ENCODE peak calls at places on chromosomes 6 and 20, in seven cellular contexts. One of them, this sample, is unnamed.

GRCh38 chr6:44234101-44235090 is 11.0 kb downstream of the SLC29A1 start:
- DNase-seq in HCT116: no peak
- DNase-seq in HepG2: peak; percentile 78
- DNase-seq in H1: no peak
- DNase-seq in GM12878: no peak
- DNase-seq in K562: peak; percentile 80
- DNase-seq in SK-N-SH: peak; percentile 94
- DNase-seq in this sample: peak; percentile 72

GRCh38 chr6:157263146-157263545 is 60.2 kb downstream of the TMEM242 start:
- DNase-seq in SK-N-SH: no peak
- DNase-seq in HCT116: no peak
- DNase-seq in H1: no peak
- DNase-seq in GM12878: no peak
- DNase-seq in K562: no peak
- DNase-seq in HepG2: no peak
- DNase-seq in this sample: no peak

GRCh38 chr6:150025201-150025917 is at the start of gene RAET1L:
- DNase-seq in HCT116: peak; percentile 65
- DNase-seq in H1: no peak
- DNase-seq in GM12878: no peak
- DNase-seq in SK-N-SH: no peak
- DNase-seq in HepG2: no peak
- DNase-seq in K562: no peak
- DNase-seq in this sample: peak; percentile 28

GRCh38 chr6:56719310-56719709 is 76.6 kb upstream of the DST start:
- DNase-seq in K562: no peak
- DNase-seq in SK-N-SH: no peak
- DNase-seq in H1: no peak
- DNase-seq in HCT116: no peak
- DNase-seq in HepG2: peak; percentile 16
- DNase-seq in GM12878: no peak
- DNase-seq in this sample: no peak

GRCh38 chr6:13523826-13524622 is 36.6 kb upstream of the GFOD1 start:
- DNase-seq in K562: no peak
- DNase-seq in HepG2: no peak
- DNase-seq in H1: no peak
- DNase-seq in SK-N-SH: no peak
- DNase-seq in GM12878: no peak
- DNase-seq in HCT116: no peak
- DNase-seq in this sample: no peak

GRCh38 chr6:20186981-20187380 is 25.3 kb downstream of the MBOAT1 start:
- DNase-seq in K562: no peak
- DNase-seq in H1: no peak
- DNase-seq in SK-N-SH: no peak
- DNase-seq in GM12878: no peak
- DNase-seq in HepG2: no peak
- DNase-seq in HCT116: no peak
- DNase-seq in this sample: no peak

GRCh38 chr20:4297141-4297826 is 281.9 kb upstream of the RNF24 start:
- DNase-seq in HCT116: no peak
- DNase-seq in K562: no peak
- DNase-seq in HepG2: peak; percentile 43
- DNase-seq in GM12878: no peak
- DNase-seq in H1: no peak
- DNase-seq in SK-N-SH: no peak
- DNase-seq in this sample: no peak

GRCh38 chr20:22795897-22796296 is 211.5 kb upstream of the FOXA2 start:
- DNase-seq in HCT116: peak; percentile 37
- DNase-seq in HepG2: peak; percentile 80
- DNase-seq in K562: no peak
- DNase-seq in GM12878: no peak
- DNase-seq in H1: no peak
- DNase-seq in SK-N-SH: no peak
- DNase-seq in this sample: no peak

GRCh38 chr6:39357998-39358686 is 35.6 kb upstream of the KCNK16 start:
- DNase-seq in K562: no peak
- DNase-seq in HCT116: no peak
- DNase-seq in SK-N-SH: peak; percentile 68
- DNase-seq in H1: no peak
- DNase-seq in HepG2: no peak
- DNase-seq in GM12878: no peak
- DNase-seq in this sample: no peak

GRCh38 chr6:131161987-131162386 is 26.7 kb downstream of the AKAP7 start:
- DNase-seq in HCT116: no peak
- DNase-seq in HepG2: no peak
- DNase-seq in H1: no peak
- DNase-seq in GM12878: no peak
- DNase-seq in K562: no peak
- DNase-seq in SK-N-SH: no peak
- DNase-seq in this sample: no peak

GRCh38 chr6:2640551-2640950 is 110.2 kb downstream of the MYLK4 start:
- DNase-seq in GM12878: no peak
- DNase-seq in SK-N-SH: no peak
- DNase-seq in HCT116: no peak
- DNase-seq in HepG2: no peak
- DNase-seq in H1: no peak
- DNase-seq in K562: no peak
- DNase-seq in this sample: no peak

GRCh38 chr6:150471276-150471675 is 102.5 kb downstream of the IYD start:
- DNase-seq in SK-N-SH: no peak
- DNase-seq in H1: no peak
- DNase-seq in GM12878: no peak
- DNase-seq in HCT116: no peak
- DNase-seq in K562: no peak
- DNase-seq in HepG2: no peak
- DNase-seq in this sample: no peak

GRCh38 chr6:45607818-45608217 is 230.1 kb upstream of the SUPT3H start:
- DNase-seq in HCT116: peak; percentile 33
- DNase-seq in SK-N-SH: no peak
- DNase-seq in HepG2: no peak
- DNase-seq in H1: no peak
- DNase-seq in K562: no peak
- DNase-seq in GM12878: no peak
- DNase-seq in this sample: no peak

GRCh38 chr6:152596706-152597105 is 40.5 kb downstream of the SYNE1 start:
- DNase-seq in K562: no peak
- DNase-seq in HCT116: no peak
- DNase-seq in SK-N-SH: no peak
- DNase-seq in GM12878: no peak
- DNase-seq in H1: no peak
- DNase-seq in HepG2: no peak
- DNase-seq in this sample: no peak

GRCh38 chr20:53262294-53262840 is 290.2 kb downstream of the TSHZ2 start:
- DNase-seq in HepG2: no peak
- DNase-seq in HCT116: no peak
- DNase-seq in GM12878: no peak
- DNase-seq in H1: no peak
- DNase-seq in SK-N-SH: no peak
- DNase-seq in K562: no peak
- DNase-seq in this sample: no peak

GRCh38 chr20:54163402-54163801 is 10.4 kb downstream of the CYP24A1 start:
- DNase-seq in GM12878: no peak
- DNase-seq in HCT116: no peak
- DNase-seq in SK-N-SH: no peak
- DNase-seq in HepG2: no peak
- DNase-seq in K562: no peak
- DNase-seq in H1: no peak
- DNase-seq in this sample: no peak

GRCh38 chr6:159594750-159595117 is 98.3 kb downstream of the SOD2 start:
- DNase-seq in SK-N-SH: no peak
- DNase-seq in GM12878: no peak
- DNase-seq in HCT116: peak; percentile 69
- DNase-seq in HepG2: peak; percentile 8
- DNase-seq in H1: no peak
- DNase-seq in K562: no peak
- DNase-seq in this sample: no peak
- TF ChIP-seq JUND in SK-N-SH: peak; percentile 77
- TF ChIP-seq JUND in GM12878: no peak
- TF ChIP-seq JUND in HCT116: peak; percentile 93
- TF ChIP-seq JUND in HepG2: no peak
- TF ChIP-seq JUND in H1: no peak
- TF ChIP-seq JUND in K562: no peak
- TF ChIP-seq JUND in this sample: no peak

GRCh38 chr20:43959079-43959919 is 44.6 kb downstream of the TOX2 start:
- DNase-seq in H1: no peak
- DNase-seq in HepG2: peak; percentile 73
- DNase-seq in SK-N-SH: no peak
- DNase-seq in HCT116: no peak
- DNase-seq in GM12878: no peak
- DNase-seq in K562: no peak
- DNase-seq in this sample: peak; percentile 42
- TF ChIP-seq JUND in H1: no peak
- TF ChIP-seq JUND in HepG2: no peak
- TF ChIP-seq JUND in SK-N-SH: no peak
- TF ChIP-seq JUND in HCT116: no peak
- TF ChIP-seq JUND in GM12878: no peak
- TF ChIP-seq JUND in K562: no peak
- TF ChIP-seq JUND in this sample: no peak

GRCh38 chr6:167306401-167306998 is 15.4 kb downstream of the UNC93A start:
- DNase-seq in K562: no peak
- DNase-seq in GM12878: no peak
- DNase-seq in H1: no peak
- DNase-seq in HepG2: peak; percentile 50
- DNase-seq in HCT116: peak; percentile 16
- DNase-seq in SK-N-SH: no peak
- DNase-seq in this sample: no peak
- TF ChIP-seq JUND in K562: no peak
- TF ChIP-seq JUND in GM12878: no peak
- TF ChIP-seq JUND in H1: no peak
- TF ChIP-seq JUND in HepG2: no peak
- TF ChIP-seq JUND in HCT116: peak; percentile 72
- TF ChIP-seq JUND in SK-N-SH: no peak
- TF ChIP-seq JUND in this sample: no peak

GRCh38 chr6:33949877-33950831 is 146.4 kb upstream of the MLN start:
- DNase-seq in HCT116: no peak
- DNase-seq in GM12878: no peak
- DNase-seq in HepG2: no peak
- DNase-seq in H1: no peak
- DNase-seq in K562: no peak
- DNase-seq in SK-N-SH: no peak
- DNase-seq in this sample: no peak
- TF ChIP-seq JUND in HCT116: no peak
- TF ChIP-seq JUND in GM12878: no peak
- TF ChIP-seq JUND in HepG2: no peak
- TF ChIP-seq JUND in H1: no peak
- TF ChIP-seq JUND in K562: no peak
- TF ChIP-seq JUND in SK-N-SH: no peak
- TF ChIP-seq JUND in this sample: no peak

GRCh38 chr6:168279403-168279935 is 40.1 kb downstream of the DACT2 start:
- DNase-seq in K562: no peak
- DNase-seq in SK-N-SH: no peak
- DNase-seq in H1: no peak
- DNase-seq in HepG2: no peak
- DNase-seq in HCT116: no peak
- DNase-seq in GM12878: no peak
- DNase-seq in this sample: no peak

GRCh38 chr6:168275168-168275567 is 44.4 kb downstream of the DACT2 start:
- DNase-seq in SK-N-SH: no peak
- DNase-seq in H1: no peak
- DNase-seq in HepG2: no peak
- DNase-seq in K562: no peak
- DNase-seq in HCT116: no peak
- DNase-seq in GM12878: no peak
- DNase-seq in this sample: no peak

GRCh38 chr6:168276576-168277273 is 42.9 kb downstream of the DACT2 start:
- DNase-seq in HepG2: no peak
- DNase-seq in HCT116: no peak
- DNase-seq in SK-N-SH: no peak
- DNase-seq in K562: no peak
- DNase-seq in H1: no peak
- DNase-seq in GM12878: no peak
- DNase-seq in this sample: no peak

GRCh38 chr6:168278904-168279303 is 40.7 kb downstream of the DACT2 start:
- DNase-seq in K562: no peak
- DNase-seq in HCT116: no peak
- DNase-seq in HepG2: no peak
- DNase-seq in GM12878: no peak
- DNase-seq in H1: no peak
- DNase-seq in SK-N-SH: no peak
- DNase-seq in this sample: no peak

DNA sequence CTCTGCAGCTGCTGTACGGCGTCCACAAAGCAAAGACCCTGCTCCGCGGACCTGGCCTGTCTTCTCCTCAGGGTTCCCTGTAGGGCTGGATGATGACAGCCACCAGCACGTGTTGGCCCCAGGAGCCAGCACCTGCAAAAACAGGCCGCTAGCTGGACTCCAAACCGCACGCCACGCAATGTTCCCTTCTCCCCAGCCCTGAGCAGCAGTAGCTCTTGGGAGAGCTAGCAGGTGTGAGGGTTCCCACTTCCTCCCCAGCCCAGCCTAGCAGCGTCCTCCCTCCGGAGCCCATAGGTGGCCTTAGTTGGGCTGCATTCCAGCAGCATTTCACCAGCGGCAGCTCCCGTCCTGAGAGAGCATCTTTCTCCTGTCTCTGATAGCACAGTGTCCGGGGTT is 42.3 kb downstream of the DACT2 start:
- DNase-seq in GM12878: no peak
- DNase-seq in HCT116: no peak
- DNase-seq in HepG2: no peak
- DNase-seq in H1: no peak
- DNase-seq in SK-N-SH: no peak
- DNase-seq in K562: no peak
- DNase-seq in this sample: no peak
- TF ChIP-seq JUND in GM12878: no peak
- TF ChIP-seq JUND in HCT116: no peak
- TF ChIP-seq JUND in HepG2: no peak
- TF ChIP-seq JUND in H1: no peak
- TF ChIP-seq JUND in SK-N-SH: no peak
- TF ChIP-seq JUND in K562: no peak
- TF ChIP-seq JUND in this sample: no peak

GRCh38 chr20:6680854-6681253 is 86.6 kb upstream of the BMP2 start:
- DNase-seq in SK-N-SH: no peak
- DNase-seq in H1: no peak
- DNase-seq in HepG2: no peak
- DNase-seq in HCT116: no peak
- DNase-seq in K562: no peak
- DNase-seq in GM12878: no peak
- DNase-seq in this sample: no peak
- TF ChIP-seq JUND in SK-N-SH: no peak
- TF ChIP-seq JUND in H1: no peak
- TF ChIP-seq JUND in HepG2: no peak
- TF ChIP-seq JUND in HCT116: no peak
- TF ChIP-seq JUND in K562: no peak
- TF ChIP-seq JUND in GM12878: no peak
- TF ChIP-seq JUND in this sample: no peak

GRCh38 chr20:50695144-50695872 is 4.0 kb upstream of the RIPOR3 start:
- DNase-seq in SK-N-SH: no peak
- DNase-seq in K562: no peak
- DNase-seq in GM12878: no peak
- DNase-seq in HCT116: no peak
- DNase-seq in H1: no peak
- DNase-seq in HepG2: no peak
- DNase-seq in this sample: no peak
- TF ChIP-seq JUND in SK-N-SH: no peak
- TF ChIP-seq JUND in K562: no peak
- TF ChIP-seq JUND in GM12878: no peak
- TF ChIP-seq JUND in HCT116: no peak
- TF ChIP-seq JUND in H1: no peak
- TF ChIP-seq JUND in HepG2: no peak
- TF ChIP-seq JUND in this sample: no peak

This sample was measured in T47D.